ENCODE peak calls at places on chromosomes 4 and X, in ten cellular contexts. J is uterus, A is lung, U is cardiac muscle cell, N is upper lobe of right lung, K is pancreas, P is A549, G is GM23248, D is mammary epithelial cell, T is transverse colon. I is an unnamed sample. For H3K4me1, the result is how much of the 10 kb centered on the place peaks cover.

GRCh38 chrX:107323786-107324492 is 117.5 kb downstream of the DNAAF6 start:
- DNase-seq in J (no peak), G (no peak), A (no peak), U (no peak), T (no peak), P (no peak), K (no peak), N (no peak), D (no peak), I (no peak)

GRCh38 chrX:70034646-70035045 is 15.1 kb downstream of the AWAT2 start:
- DNase-seq in K (no peak), J (no peak), N (no peak), U (no peak), A (no peak), D (peak), G (no peak), P (no peak), T (no peak), I (no peak)

GRCh38 chr4:149983931-149984330 is 94.3 kb upstream of the DCLK2 start:
- DNase-seq in P (no peak), A (no peak), N (no peak), J (no peak), U (no peak), K (no peak), D (no peak), T (no peak), G (no peak), I (no peak)

GRCh38 chrX:139327355-139327754 is 203.2 kb upstream of the F9 start:
- DNase-seq in A (no peak), J (no peak), N (no peak), G (no peak), K (no peak), T (no peak), U (no peak), P (no peak), D (no peak), I (no peak)

GRCh38 chr4:26290276-26290675 is 30.5 kb upstream of the RBPJ start:
- DNase-seq in A (no peak), T (no peak), G (no peak), P (no peak), U (no peak), K (no peak), D (no peak), J (no peak), N (no peak), I (no peak)

GRCh38 chrX:107493141-107493540 is 43.7 kb downstream of the FRMPD3 start:
- DNase-seq in D (no peak), U (no peak), T (no peak), K (no peak), J (no peak), A (no peak), N (no peak), G (no peak), P (no peak), I (no peak)

GRCh38 chrX:23883737-23884354 is 23.9 kb downstream of the APOO start:
- DNase-seq in D (peak), N (no peak), J (no peak), U (no peak), G (peak), K (no peak), P (peak), T (no peak), A (no peak), I (no peak)

GRCh38 chr4:17168571-17168970 is 270.1 kb upstream of the LDB2 start:
- DNase-seq in N (no peak), A (no peak), J (peak), D (no peak), G (peak), P (no peak), T (no peak), U (no peak), K (no peak), I (no peak)

GRCh38 chrX:1390621-1391369 is 1.1 kb downstream of the SLC25A6 start:
- DNase-seq in A (no peak), T (peak), P (no peak), G (peak), K (peak), N (peak), J (no peak), D (no peak), U (no peak), I (no peak)

GRCh38 chrX:123083924-123084323 is 100.2 kb upstream of the GRIA3 start:
- DNase-seq in N (no peak), A (no peak), J (no peak), T (no peak), K (no peak), G (peak), P (peak), D (peak), U (no peak), I (no peak)

GRCh38 chr4:184320630-184321029 is 103.0 kb upstream of the ENPP6 start:
- DNase-seq in T (no peak), K (no peak), G (no peak), P (no peak), U (no peak), N (no peak), D (no peak), A (no peak), J (no peak), I (no peak)
- H3K4me1 ChIP-seq in T (under half), K (under half), G (under half), P (under half), U (under half), N (under half), D (under half), A (under half), J (under half), I (under half)

GRCh38 chr4:78372282-78372988 is 179.1 kb upstream of the ANXA3 start:
- DNase-seq in A (no peak), N (no peak), U (peak), P (no peak), J (no peak), D (no peak), G (no peak), T (no peak), K (no peak), I (no peak)

GRCh38 chr4:78370625-78371372 is 180.8 kb upstream of the ANXA3 start:
- DNase-seq in D (peak), J (no peak), K (no peak), G (peak), P (no peak), T (no peak), U (no peak), A (no peak), N (no peak), I (no peak)

GRCh38 chr4:78369691-78370090 is 181.9 kb upstream of the ANXA3 start:
- DNase-seq in K (no peak), U (no peak), P (no peak), N (no peak), G (peak), J (no peak), T (no peak), D (no peak), A (no peak), I (no peak)
- H3K27ac ChIP-seq in K (peak), U (no peak), P (no peak), N (no peak), G (no peak), J (no peak), T (no peak), D (no peak), A (no peak), I (no peak)

GRCh38 chr4:7045961-7046921 is 3.1 kb downstream of the TADA2B start:
- DNase-seq in A (no peak), T (no peak), K (no peak), G (peak), N (no peak), P (no peak), J (no peak), D (no peak), U (no peak), I (no peak)
- H3K4me1 ChIP-seq in A (under half), T (under half), K (under half), G (under half), N (under half), P (under half), J (under half), D (under half), U (under half), I (half or more)

GRCh38 chr4:7676376-7676775 is 241.6 kb upstream of the PSAPL1 start:
- DNase-seq in D (no peak), U (no peak), T (no peak), A (no peak), P (no peak), K (no peak), G (no peak), N (no peak), J (no peak), I (no peak)
- H3K27ac ChIP-seq in D (no peak), U (no peak), T (no peak), A (no peak), P (no peak), K (no peak), G (no peak), N (no peak), J (no peak), I (no peak)

I was measured in heart right ventricle.